ENCODE peak calls at places on chromosome 17, in nine cellular contexts. L, A, T, R, Y, Q, W, P and I are unnamed samples.

GRCh38 chr17:18988546-18989173 is 15.9 kb downstream of the FAM83G start:
- DNase-seq in L (no peak), A (no peak), T (no peak), R (no peak), Y (no peak), Q (no peak), W (no peak), P (no peak), I (no peak)

GRCh38 chr17:68760141-68760475 is 158.9 kb upstream of the FAM20A start:
- DNase-seq in L (no peak), A (no peak), T (no peak), R (no peak), Y (no peak), Q (no peak), W (no peak), P (no peak), I (no peak)

GRCh38 chr17:29495011-29495410 is 71.8 kb downstream of the ABHD15 start:
- DNase-seq in L (peak; percentile 75), A (no peak), T (peak; percentile 65), R (no peak), Y (peak; percentile 44), Q (no peak), W (no peak), P (no peak), I (no peak)

GRCh38 chr17:66340720-66341119 is 38.3 kb downstream of the PRKCA start:
- DNase-seq in L (no peak), A (no peak), T (no peak), R (no peak), Y (no peak), Q (no peak), W (no peak), P (no peak), I (no peak)

GRCh38 chr17:36464765-36465088 is 21.8 kb upstream of the ZNHIT3 start:
- DNase-seq in L (no peak), A (no peak), T (no peak), R (no peak), Y (no peak), Q (no peak), W (no peak), P (no peak), I (no peak)

GRCh38 chr17:6868579-6868978 is 37.0 kb upstream of the TEKT1 start:
- DNase-seq in L (no peak), A (no peak), T (peak; percentile 93), R (no peak), Y (peak; percentile 91), Q (no peak), W (no peak), P (no peak), I (no peak)

GRCh38 chr17:76333673-76334505 is 19.8 kb downstream of the PRPSAP1 start:
- DNase-seq in L (no peak), A (no peak), T (no peak), R (no peak), Y (no peak), Q (no peak), W (no peak), P (no peak), I (no peak)

GRCh38 chr17:63189082-63189481 is 223.0 kb downstream of the TANC2 start:
- DNase-seq in L (peak; percentile 59), A (no peak), T (peak; percentile 73), R (no peak), Y (peak; percentile 58), Q (no peak), W (peak; percentile 11), P (no peak), I (no peak)

GRCh38 chr17:78272181-78272913 is 40.9 kb downstream of the TMEM235 start:
- DNase-seq in L (peak; percentile 98), A (no peak), T (peak; percentile 96), R (peak; percentile 75), Y (peak; percentile 99), Q (no peak), W (peak; percentile 69), P (no peak), I (peak; percentile 84)

GRCh38 chr17:68566145-68566738 is 34.9 kb downstream of the FAM20A start:
- DNase-seq in L (peak; percentile 53), A (no peak), T (peak; percentile 25), R (no peak), Y (no peak), Q (no peak), W (no peak), P (no peak), I (no peak)